ENCODE peak calls at places on chromosomes 5 and 9, in six cellular contexts. P, X, C, D, A and O are unnamed samples.
A peak's percentile ranks its signal among the peaks of the same experiment; 100 is the strongest.

GRCh38 chr9:10479172-10479571 is 133.6 kb downstream of the PTPRD start:
- DNase-seq in A (no peak), P (no peak), C (peak; percentile 4), X (no peak), D (no peak), O (no peak)

GRCh38 chr9:131409458-131409992 is 15.6 kb downstream of the PRRC2B start:
- DNase-seq in P (no peak), D (no peak), C (no peak), A (no peak), X (no peak), O (no peak)

GRCh38 chr9:75797181-75797580 is 93.3 kb upstream of the PCSK5 start:
- DNase-seq in C (no peak), A (no peak), P (no peak), D (no peak), X (no peak), O (no peak)

GRCh38 chr5:140627972-140628371 is 5.0 kb downstream of the CD14 start:
- DNase-seq in X (no peak), C (no peak), P (no peak), D (no peak), A (no peak), O (no peak)

GRCh38 chr5:6626494-6626893 is 6.3 kb downstream of the NSUN2 start:
- DNase-seq in A (no peak), X (no peak), C (no peak), P (no peak), D (no peak), O (no peak)

GRCh38 chr5:146866263-146866662 is 12.3 kb downstream of the PPP2R2B start:
- DNase-seq in D (no peak), A (no peak), P (no peak), C (no peak), X (no peak), O (no peak)

GRCh38 chr5:179275941-179276837 is 69.1 kb downstream of the ADAMTS2 start:
- DNase-seq in A (peak; percentile 21), D (peak; percentile 28), X (peak; percentile 98), P (peak; percentile 44), C (peak; percentile 74), O (peak; percentile 76)

GRCh38 chr5:38467353-38468040 is 88.9 kb downstream of the LIFR start:
- DNase-seq in A (no peak), C (no peak), X (peak; percentile 90), P (peak; percentile 38), D (no peak), O (peak; percentile 55)

GRCh38 chr9:21933281-21933680 is 60.9 kb downstream of the CDKN2A start:
- DNase-seq in D (no peak), C (no peak), P (no peak), A (no peak), X (no peak), O (no peak)

GRCh38 chr5:84961193-84961592 is 576.5 kb upstream of the EDIL3 start:
- DNase-seq in X (no peak), P (no peak), D (no peak), C (no peak), A (no peak), O (no peak)

GRCh38 chr9:123425261-123425821 is 69.3 kb downstream of the CRB2 start:
- DNase-seq in A (no peak), X (no peak), P (peak; percentile 16), C (no peak), D (no peak), O (no peak)

GRCh38 chr5:393846-394275 is 49.1 kb upstream of the EXOC3 start:
- DNase-seq in X (peak; percentile 20), D (no peak), C (peak; percentile 50), P (no peak), A (no peak), O (no peak)

GRCh38 chr5:139378101-139378825 is 4.8 kb downstream of the SLC23A1 start:
- DNase-seq in D (no peak), A (no peak), P (no peak), X (no peak), C (no peak), O (no peak)

GRCh38 chr9:18438300-18438925 is 35.5 kb upstream of the ADAMTSL1 start:
- DNase-seq in A (no peak), X (peak; percentile 71), C (peak; percentile 67), D (no peak), P (peak; percentile 29), O (peak; percentile 38)

GRCh38 chr5:72597456-72597948 is 90.3 kb upstream of the ZNF366 start:
- DNase-seq in C (peak; percentile 75), X (peak; percentile 91), P (peak; percentile 31), D (no peak), A (no peak), O (no peak)

GRCh38 chr9:80605793-80606192 is 1034.0 kb downstream of the TLE4 start:
- DNase-seq in P (no peak), A (no peak), X (no peak), D (no peak), C (no peak), O (no peak)

GRCh38 chr5:93192107-93192506 is 388.9 kb downstream of the NR2F1-AS1 start:
- DNase-seq in D (no peak), C (no peak), X (peak; percentile 77), P (no peak), A (no peak), O (no peak)

GRCh38 chr9:109381011-109381729 is 60.3 kb upstream of the EPB41L4B start:
- DNase-seq in C (no peak), X (no peak), P (no peak), D (no peak), A (no peak), O (no peak)

GRCh38 chr5:83368317-83368716 is 103.2 kb upstream of the VCAN start:
- DNase-seq in X (peak; percentile 55), P (no peak), C (no peak), A (no peak), D (no peak), O (no peak)

GRCh38 chr9:76302947-76303550 is 91.2 kb downstream of the RFK start:
- DNase-seq in A (no peak), P (no peak), X (peak; percentile 77), D (peak; percentile 22), C (peak; percentile 71), O (no peak)

GRCh38 chr9:116656977-116657376 is 30.1 kb upstream of the TRIM32 start:
- DNase-seq in X (peak; percentile 39), D (no peak), P (no peak), C (no peak), A (no peak), O (no peak)

GRCh38 chr5:142716963-142717362 is 31.1 kb upstream of the FGF1 start:
- DNase-seq in A (peak; percentile 25), D (peak; percentile 45), X (peak; percentile 62), C (peak; percentile 76), P (peak; percentile 52), O (peak; percentile 61)
- TF ChIP-seq CTCF in A (no peak), D (peak; percentile 38), X (peak; percentile 58), C (peak; percentile 53), P (no peak), O (peak; percentile 53)

GRCh38 chr5:80958611-80959010 is 1.6 kb upstream of the RASGRF2 start:
- DNase-seq in X (no peak), D (no peak), C (no peak), A (no peak), P (no peak), O (no peak)

GRCh38 chr5:80959768-80960442 is at the start of gene RASGRF2:
- DNase-seq in D (no peak), P (peak; percentile 26), A (no peak), C (peak; percentile 74), X (peak; percentile 24), O (peak; percentile 18)

GRCh38 chr5:80960531-80961375 is 590 bp downstream of the RASGRF2 start:
- DNase-seq in D (no peak), X (peak; percentile 14), A (no peak), C (peak; percentile 44), P (no peak), O (peak; percentile 28)

GRCh38 chr5:80957031-80957761 is 3.0 kb upstream of the RASGRF2 start:
- DNase-seq in A (no peak), C (no peak), P (no peak), D (no peak), X (no peak), O (no peak)

DNA sequence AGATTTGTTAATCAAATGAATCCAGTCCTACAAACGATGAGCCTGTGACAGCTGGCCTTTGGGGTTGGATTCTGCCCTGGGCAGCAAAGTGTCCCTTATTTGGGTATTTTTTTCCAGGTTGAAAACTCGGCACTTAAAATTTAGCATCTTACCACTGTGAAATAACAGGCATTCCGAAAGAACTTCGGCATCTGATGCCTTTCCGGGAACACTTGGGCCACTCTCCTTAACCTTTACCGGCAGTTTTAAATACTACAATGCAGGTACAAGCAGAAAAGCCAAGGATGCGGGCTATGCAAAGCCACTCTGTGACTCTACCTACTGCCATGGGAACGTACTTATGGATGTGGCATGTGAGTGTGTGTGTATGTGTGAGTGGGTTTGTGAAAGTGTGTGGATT is 1.0 kb upstream of the RASGRF2 start:
- DNase-seq in X (no peak), A (no peak), P (no peak), D (no peak), C (no peak), O (no peak)
- H3K4me1 ChIP-seq in X (no peaks in the 10 kb centered on the region), A (peaks cover 8% of the 10 kb centered on the region), P (peaks cover 24% of the 10 kb centered on the region), D (peaks cover 13% of the 10 kb centered on the region), C (peaks cover 4% of the 10 kb centered on the region), O (peaks cover 15% of the 10 kb centered on the region)

DNA sequence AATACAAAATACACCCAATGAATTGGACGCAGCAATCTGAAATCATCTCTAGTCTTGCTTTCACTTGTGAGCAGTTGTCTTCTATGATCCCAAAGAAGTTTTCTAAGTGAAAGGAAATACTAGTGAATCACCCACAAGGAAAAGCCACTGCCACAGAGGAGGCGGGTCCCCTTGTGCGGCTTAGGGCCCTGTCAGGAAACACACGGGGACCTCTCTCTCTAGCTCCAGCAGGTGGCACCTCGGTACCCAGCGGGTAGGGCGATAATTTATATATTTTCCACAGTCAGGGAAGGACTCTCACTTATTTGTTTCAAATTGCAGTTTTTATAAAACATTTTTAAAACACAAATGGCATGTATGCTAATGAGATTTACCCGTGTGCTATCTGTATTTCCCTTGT is 417.1 kb downstream of the KDM4C start:
- DNase-seq in A (no peak), X (no peak), P (no peak), D (no peak), C (no peak), O (no peak)
- H3K36me3 ChIP-seq in A (peaks cover 3% of the 10 kb centered on the region), X (no peaks in the 10 kb centered on the region), P (peaks cover 7% of the 10 kb centered on the region), D (no peaks in the 10 kb centered on the region), C (no peaks in the 10 kb centered on the region), O (peaks cover 31% of the 10 kb centered on the region)

GRCh38 chr9:118829334-118829733 is 539.9 kb downstream of the BRINP1 start:
- DNase-seq in P (no peak), X (no peak), C (peak; percentile 18), A (no peak), D (no peak), O (no peak)
- TF ChIP-seq CTCF in P (no peak), X (no peak), C (peak; percentile 53), A (no peak), D (no peak), O (peak; percentile 70)